ENCODE peak calls at places on chromosome 20, in nine cellular contexts. B is thoracic aorta; X is NCI-H510A treated with DMSO at 0.1 percent for 48 hours; Z is NCI-H1105; K is GM23338; S is NCI-H748 treated with DMSO at 0.1 percent for 48 hours; H is NCI-H2081; D is lung microvascular endothelial cell; L is activated CD8-positive, alpha-beta memory T cell treated with anti-CD3 and anti-CD28 coated beads for 48 hours. C is an unnamed sample.

GRCh38 chr20:45963059-45964011 is 8.7 kb downstream of the ZNF335 start:
- DNase-seq in B (no peak), X (peak), Z (peak), K (peak), S (no peak), H (peak), D (peak), L (no peak), C (peak)

GRCh38 chr20:57082546-57082945 is 183.9 kb downstream of the BMP7 start:
- DNase-seq in B (no peak), X (no peak), Z (no peak), K (no peak), S (no peak), H (no peak), D (no peak), L (no peak), C (no peak)

GRCh38 chr20:433300-433975 is 25.3 kb downstream of the RBCK1 start:
- DNase-seq in B (no peak), X (no peak), Z (no peak), K (no peak), S (no peak), H (no peak), D (no peak), L (peak), C (no peak)

GRCh38 chr20:9515211-9515580 is 806 bp downstream of the LAMP5 start:
- DNase-seq in B (no peak), X (peak), Z (no peak), K (no peak), S (no peak), H (no peak), D (no peak), L (no peak), C (no peak)

GRCh38 chr20:15339264-15339663 is 1001.9 kb upstream of the FLRT3 start:
- DNase-seq in B (no peak), X (no peak), Z (no peak), K (no peak), S (no peak), H (no peak), D (no peak), L (no peak), C (no peak)

GRCh38 chr20:618980-619379 is 8.9 kb upstream of the TCF15 start:
- DNase-seq in B (no peak), X (no peak), Z (no peak), K (no peak), S (no peak), H (no peak), D (no peak), L (no peak), C (no peak)

GRCh38 chr20:41200446-41201202 is 63.3 kb downstream of the PLCG1 start:
- DNase-seq in B (no peak), X (no peak), Z (no peak), K (no peak), S (no peak), H (no peak), D (peak), L (no peak), C (no peak)

GRCh38 chr20:35339007-35339406 is 46.8 kb upstream of the FAM83C start:
- DNase-seq in B (no peak), X (no peak), Z (no peak), K (no peak), S (no peak), H (no peak), D (peak), L (no peak), C (no peak)

GRCh38 chr20:3248167-3248992 is 9.4 kb upstream of the SLC4A11 start:
- DNase-seq in B (no peak), X (no peak), Z (no peak), K (peak), S (peak), H (no peak), D (peak), L (no peak), C (peak)

GRCh38 chr20:24647713-24648112 is 178.3 kb downstream of the SYNDIG1 start:
- DNase-seq in B (no peak), X (no peak), Z (no peak), K (no peak), S (no peak), H (no peak), D (no peak), L (no peak), C (no peak)

GRCh38 chr20:52974155-52974554 is 2.0 kb downstream of the TSHZ2 start:
- DNase-seq in B (no peak), X (no peak), Z (no peak), K (no peak), S (peak), H (no peak), D (no peak), L (no peak), C (no peak)

GRCh38 chr20:62284448-62284847 is 18.3 kb upstream of the ADRM1 start:
- DNase-seq in B (no peak), X (no peak), Z (no peak), K (no peak), S (no peak), H (no peak), D (no peak), L (no peak), C (no peak)

GRCh38 chr20:37524221-37524700 is 3.2 kb downstream of the NNAT start:
- DNase-seq in B (no peak), X (peak), Z (no peak), K (no peak), S (no peak), H (no peak), D (no peak), L (no peak), C (no peak)

GRCh38 chr20:15005300-15005986 is 668.0 kb upstream of the FLRT3 start:
- DNase-seq in B (no peak), X (no peak), Z (no peak), K (no peak), S (no peak), H (no peak), D (no peak), L (no peak), C (no peak)

GRCh38 chr20:1711266-1711665 is 53.7 kb upstream of the SIRPG start:
- DNase-seq in B (no peak), X (no peak), Z (no peak), K (no peak), S (no peak), H (no peak), D (no peak), L (no peak), C (no peak)

GRCh38 chr20:61042501-61043385 is 209.3 kb upstream of the CDH4 start:
- DNase-seq in B (no peak), X (no peak), Z (no peak), K (no peak), S (no peak), H (no peak), D (no peak), L (no peak), C (no peak)

GRCh38 chr20:64101731-64102621 is 5.4 kb downstream of the NPBWR2 start:
- DNase-seq in B (no peak), X (no peak), Z (peak), K (peak), S (peak), H (peak), D (peak), L (no peak), C (peak)

GRCh38 chr20:6489361-6490154 is 277.9 kb upstream of the BMP2 start:
- DNase-seq in B (no peak), X (peak), Z (peak), K (no peak), S (peak), H (peak), D (no peak), L (no peak), C (no peak)

GRCh38 chr20:41316602-41317535 is 662 bp downstream of the ZHX3 start:
- DNase-seq in B (peak), X (peak), Z (peak), K (peak), S (peak), H (peak), D (peak), L (peak), C (peak)

GRCh38 chr20:32007787-32008616 is 2.2 kb upstream of the CCM2L start:
- DNase-seq in B (no peak), X (peak), Z (no peak), K (peak), S (no peak), H (peak), D (peak), L (no peak), C (no peak)

GRCh38 chr20:45944151-45944964 is 9.9 kb downstream of the PCIF1 start:
- DNase-seq in B (no peak), X (no peak), Z (no peak), K (no peak), S (no peak), H (no peak), D (peak), L (no peak), C (no peak)

GRCh38 chr20:33229843-33230242 is 6.0 kb upstream of the BPIFA1 start:
- DNase-seq in B (no peak), X (no peak), Z (no peak), K (no peak), S (no peak), H (no peak), D (no peak), L (no peak), C (no peak)

GRCh38 chr20:51796332-51796731 is 6.0 kb downstream of the SALL4 start:
- DNase-seq in B (no peak), X (no peak), Z (no peak), K (no peak), S (no peak), H (no peak), D (no peak), L (no peak), C (no peak)

GRCh38 chr20:62706344-62706743 is 2.3 kb upstream of the NTSR1 start:
- DNase-seq in B (no peak), X (no peak), Z (no peak), K (no peak), S (no peak), H (no peak), D (no peak), L (no peak), C (no peak)

GRCh38 chr20:63178889-63179751 is 36.8 kb downstream of the YTHDF1 start:
- DNase-seq in B (no peak), X (no peak), Z (peak), K (peak), S (peak), H (peak), D (no peak), L (peak), C (peak)

GRCh38 chr20:1456300-1456699 is 10.3 kb downstream of the NSFL1C start:
- DNase-seq in B (no peak), X (no peak), Z (no peak), K (no peak), S (no peak), H (no peak), D (no peak), L (no peak), C (no peak)

GRCh38 chr20:25227317-25227831 is 20.5 kb upstream of the PYGB start:
- DNase-seq in B (no peak), X (no peak), Z (no peak), K (no peak), S (no peak), H (no peak), D (peak), L (no peak), C (peak)

GRCh38 chr20:53827996-53828672 is 234.5 kb upstream of the ZNF217 start:
- DNase-seq in B (no peak), X (no peak), Z (no peak), K (no peak), S (no peak), H (no peak), D (peak), L (no peak), C (peak)

GRCh38 chr20:21323640-21324039 is 20.5 kb downstream of the XRN2 start:
- DNase-seq in B (no peak), X (no peak), Z (no peak), K (no peak), S (no peak), H (no peak), D (peak), L (no peak), C (peak)

GRCh38 chr20:16147221-16147620 is 426.0 kb downstream of the KIF16B start:
- DNase-seq in B (no peak), X (no peak), Z (no peak), K (no peak), S (no peak), H (no peak), D (no peak), L (no peak), C (no peak)

GRCh38 chr20:22954661-22955060 is 80.5 kb upstream of the SSTR4 start:
- DNase-seq in B (no peak), X (no peak), Z (no peak), K (no peak), S (no peak), H (no peak), D (no peak), L (no peak), C (no peak)

C was measured in A673.